ENCODE peak calls at places on chromosomes 12 and 14, in seven cellular contexts. S is ovary, H is NCI-H510A, U is posterior cingulate gyrus, R is GDM1, A is OCI-LY7, B is SW480. O is an unnamed sample.

GRCh38 chr14:76597387-76597786 is 163.9 kb upstream of the VASH1 start:
- DNase-seq in S (no peak), H (no peak), U (no peak), R (no peak), A (no peak), B (no peak), O (no peak)

GRCh38 chr12:58176296-58176869 is 235.0 kb downstream of the ATP23 start:
- DNase-seq in S (no peak), H (no peak), U (no peak), R (no peak), A (peak), B (peak), O (peak)

GRCh38 chr14:61524211-61524806 is 171.0 kb upstream of the HIF1A start:
- DNase-seq in S (no peak), H (peak), U (no peak), R (no peak), A (no peak), B (peak), O (peak)

GRCh38 chr12:89417246-89417977 is 65.1 kb upstream of the DUSP6 start:
- DNase-seq in S (no peak), H (no peak), U (no peak), R (no peak), A (no peak), B (no peak), O (no peak)

GRCh38 chr12:19712041-19712440 is 272.7 kb downstream of the AEBP2 start:
- DNase-seq in S (no peak), H (no peak), U (no peak), R (no peak), A (no peak), B (no peak), O (no peak)

GRCh38 chr14:95444132-95445129 is 72.0 kb downstream of the SYNE3 start:
- DNase-seq in S (no peak), H (no peak), U (no peak), R (no peak), A (peak), B (no peak), O (no peak)

GRCh38 chr12:42213954-42214426 is 24.1 kb downstream of the YAF2 start:
- DNase-seq in S (peak), H (no peak), U (no peak), R (no peak), A (no peak), B (no peak), O (no peak)

GRCh38 chr14:105220699-105221597 is 27.4 kb upstream of the BTBD6 start:
- DNase-seq in S (no peak), H (no peak), U (no peak), R (no peak), A (no peak), B (no peak), O (no peak)

GRCh38 chr14:51652168-51653095 is 722 bp downstream of the FRMD6 start:
- DNase-seq in S (peak), H (peak), U (peak), R (no peak), A (peak), B (peak), O (peak)

GRCh38 chr14:99069946-99070345 is 202.1 kb downstream of the BCL11B start:
- DNase-seq in S (no peak), H (no peak), U (peak), R (no peak), A (no peak), B (no peak), O (no peak)

GRCh38 chr12:39935275-39935674 is 170.6 kb downstream of the SLC2A13 start:
- DNase-seq in S (no peak), H (no peak), U (no peak), R (no peak), A (no peak), B (no peak), O (no peak)

GRCh38 chr12:124829008-124829707 is 34.5 kb downstream of the SCARB1 start:
- DNase-seq in S (no peak), H (no peak), U (no peak), R (no peak), A (no peak), B (peak), O (peak)

GRCh38 chr14:76772300-76773187 is 11.3 kb downstream of the VASH1 start:
- DNase-seq in S (peak), H (no peak), U (peak), R (peak), A (no peak), B (no peak), O (peak)

GRCh38 chr14:36238666-36239363 is 62.3 kb upstream of the PTCSC3 start:
- DNase-seq in S (no peak), H (no peak), U (no peak), R (no peak), A (no peak), B (peak), O (peak)

O was measured in OCI-M1.